ENCODE peak calls at places on chromosomes 16 and 17, in seven cellular contexts. T is GM23338, K is HCT116, A is neural progenitor cell, U is PC-3, E is SK-N-SH, R is hepatocyte. X is an unnamed sample.

GRCh38 chr16:12833939-12834338 is 30.3 kb upstream of the CPPED1 start:
- DNase-seq in U (peak; percentile 71), E (peak; percentile 11), T (peak; percentile 46), R (peak; percentile 28), A (peak; percentile 16), K (peak; percentile 31), X (peak; percentile 45)

GRCh38 chr16:74275031-74275636 is 21.5 kb upstream of the PSMD7 start:
- DNase-seq in A (no peak), U (peak; percentile 45), R (peak; percentile 17), T (peak; percentile 19), E (peak; percentile 46), K (peak; percentile 13), X (peak; percentile 43)

GRCh38 chr17:82095777-82096708 is 2.0 kb downstream of the FASN start:
- DNase-seq in A (no peak), T (no peak), E (no peak), R (no peak), U (peak; percentile 51), K (no peak), X (no peak)

GRCh38 chr16:89401641-89402445 is 88.5 kb downstream of the ANKRD11 start:
- DNase-seq in E (peak; percentile 82), K (no peak), U (no peak), T (no peak), R (no peak), A (no peak), X (peak; percentile 87)

GRCh38 chr17:40541060-40541872 is 24.0 kb downstream of the CCR7 start:
- DNase-seq in E (no peak), R (peak; percentile 46), A (no peak), T (no peak), U (no peak), K (no peak), X (no peak)

GRCh38 chr16:22641030-22641671 is 130.5 kb downstream of the NPIPB5 start:
- DNase-seq in T (peak; percentile 82), U (peak; percentile 63), K (peak; percentile 3), E (no peak), A (peak; percentile 73), R (peak; percentile 49), X (peak; percentile 61)

GRCh38 chr17:70241071-70241470 is 71.7 kb downstream of the KCNJ2 start:
- DNase-seq in T (no peak), U (no peak), R (no peak), K (no peak), A (no peak), E (no peak), X (no peak)

GRCh38 chr16:83833921-83834320 is 26.1 kb downstream of the HSBP1 start:
- DNase-seq in U (no peak), T (no peak), A (no peak), K (no peak), R (no peak), E (no peak), X (no peak)

GRCh38 chr17:38584350-38584925 is 21.3 kb downstream of the SRCIN1 start:
- DNase-seq in K (no peak), R (peak; percentile 79), E (peak; percentile 86), U (peak; percentile 59), T (peak; percentile 75), A (peak; percentile 75), X (peak; percentile 73)

GRCh38 chr17:5364156-5364555 is 55.3 kb downstream of the NUP88 start:
- DNase-seq in A (no peak), U (no peak), T (no peak), K (no peak), R (no peak), E (no peak), X (peak; percentile 67)

GRCh38 chr16:86471896-86472295 is 38.4 kb upstream of the FOXF1 start:
- DNase-seq in U (no peak), K (no peak), T (no peak), A (no peak), R (no peak), E (no peak), X (no peak)

GRCh38 chr17:4663711-4664110 is 22.2 kb upstream of the ALOX15 start:
- DNase-seq in A (no peak), T (no peak), E (no peak), K (no peak), U (no peak), R (no peak), X (no peak)

GRCh38 chr17:67434061-67434525 is 57.0 kb downstream of the PITPNC1 start:
- DNase-seq in E (no peak), A (no peak), T (no peak), K (no peak), R (no peak), U (no peak), X (peak; percentile 23)

GRCh38 chr16:23071202-23072083 is 77.8 kb downstream of the USP31 start:
- DNase-seq in K (no peak), U (no peak), R (no peak), A (no peak), E (no peak), T (no peak), X (peak; percentile 85)

GRCh38 chr17:18985475-18985874 is 19.1 kb downstream of the FAM83G start:
- DNase-seq in A (no peak), E (no peak), U (no peak), T (no peak), R (no peak), K (no peak), X (no peak)

GRCh38 chr17:66302761-66303626 is 581 bp downstream of the PRKCA start:
- DNase-seq in E (peak; percentile 80), K (no peak), T (peak; percentile 76), R (peak; percentile 67), U (peak; percentile 71), A (peak; percentile 72), X (peak; percentile 74)

GRCh38 chr17:4764612-4765011 is 7.1 kb upstream of the TM4SF5 start:
- DNase-seq in A (no peak), R (no peak), U (no peak), K (no peak), T (no peak), E (no peak), X (no peak)

GRCh38 chr17:37176683-37177082 is 199.1 kb upstream of the C17orf78 start:
- DNase-seq in T (no peak), R (no peak), E (no peak), A (no peak), K (no peak), U (peak; percentile 16), X (peak; percentile 61)

GRCh38 chr16:3089717-3090592 is 9.1 kb downstream of the ZSCAN10 start:
- DNase-seq in R (no peak), A (no peak), E (peak; percentile 72), T (no peak), U (no peak), K (no peak), X (no peak)

GRCh38 chr16:56673916-56674315 is 4.3 kb downstream of the MT1H start:
- DNase-seq in R (no peak), U (no peak), E (no peak), T (peak; percentile 66), A (peak; percentile 52), K (no peak), X (peak; percentile 57)

GRCh38 chr17:81909966-81910839 is 996 bp downstream of the PCYT2 start:
- DNase-seq in E (peak; percentile 66), R (peak; percentile 74), T (peak; percentile 40), K (no peak), A (peak; percentile 48), U (no peak), X (peak; percentile 40)

GRCh38 chr17:32126746-32127145 is 15.6 kb upstream of the RHOT1 start:
- DNase-seq in K (no peak), E (no peak), U (no peak), R (no peak), T (no peak), A (no peak), X (no peak)
- H3K4me3 ChIP-seq in K (no peak overlapping the region), E (peak overlapping the region; percentile 78), U (peak overlapping the region; percentile 88), R (no peak overlapping the region), T (peak overlapping the region; percentile 81), A (peak overlapping the region; percentile 53), X (peak overlapping the region; percentile 87)

GRCh38 chr17:752002-752619 is at the start of gene GEMIN4:
- DNase-seq in E (peak; percentile 99), U (peak; percentile 85), T (peak; percentile 95), K (peak; percentile 69), R (peak; percentile 95), A (peak; percentile 97), X (peak; percentile 93)

GRCh38 chr17:752620-753219 is 656 bp upstream of the GEMIN4 start:
- DNase-seq in R (peak; percentile 68), T (peak; percentile 69), U (no peak), K (no peak), A (peak; percentile 36), E (peak; percentile 68), X (peak; percentile 76)

GRCh38 chr17:753407-753806 is 1.3 kb upstream of the GEMIN4 start:
- DNase-seq in U (no peak), R (no peak), K (no peak), T (no peak), A (no peak), E (no peak), X (no peak)

GRCh38 chr17:751269-752001 is 629 bp downstream of the GEMIN4 start:
- DNase-seq in R (peak; percentile 41), E (peak; percentile 51), U (peak; percentile 14), T (peak; percentile 33), K (no peak), A (peak; percentile 57), X (peak; percentile 75)

DNA sequence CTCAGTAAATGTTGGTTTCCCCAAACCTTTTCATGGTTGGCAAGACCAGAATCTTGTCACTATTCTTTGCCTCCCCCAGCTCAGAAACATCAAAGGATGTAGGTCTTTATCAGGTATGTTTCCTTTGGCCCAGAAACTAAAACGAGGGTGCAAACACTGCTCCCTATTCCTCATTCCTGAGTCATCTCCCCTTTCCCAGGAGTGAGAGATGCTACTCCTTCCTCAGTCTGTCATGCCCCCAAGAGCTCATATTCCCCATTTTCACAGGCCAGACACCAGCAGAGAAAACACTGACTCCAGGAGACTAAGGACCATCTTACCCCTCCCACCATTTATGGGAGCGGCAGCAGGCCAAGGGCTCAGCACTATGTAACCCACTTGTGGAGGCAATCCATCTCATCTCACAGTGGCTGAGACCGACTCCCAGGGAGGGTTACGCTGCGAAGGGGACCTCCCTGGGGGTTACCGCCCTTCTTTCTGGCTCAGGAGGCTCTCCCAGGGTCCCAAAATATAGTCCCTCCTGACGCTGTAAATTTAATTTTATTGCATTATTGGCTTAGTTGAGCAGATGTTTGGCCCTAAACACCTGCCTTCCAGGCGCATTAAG is 1.5 kb downstream of the GEMIN4 start:
- DNase-seq in R (no peak), K (no peak), E (no peak), A (no peak), U (peak; percentile 44), T (no peak), X (peak; percentile 22)
- TF ChIP-seq EZH2phosphoT487 in R (no peak), K (no peak), E (no peak), A (no peak), U (no peak), T (no peak), X (no peak)

GRCh38 chr17:41631890-41632269 is 7.5 kb upstream of the KRT17 start:
- DNase-seq in U (no peak), A (no peak), T (no peak), R (no peak), K (no peak), E (no peak), X (no peak)
- H3K27me3 ChIP-seq in U (no peaks in the 10 kb centered on the region), A (no peaks in the 10 kb centered on the region), T (no peaks in the 10 kb centered on the region), R (no peaks in the 10 kb centered on the region), K (no peaks in the 10 kb centered on the region), E (no peaks in the 10 kb centered on the region), X (no peaks in the 10 kb centered on the region)

GRCh38 chr16:67654069-67654911 is 5.8 kb downstream of the ACD start:
- DNase-seq in K (no peak), R (no peak), T (peak; percentile 38), U (no peak), E (no peak), A (no peak), X (no peak)
- H3K4me3 ChIP-seq in K (peak overlapping the region; percentile 79), R (no peak overlapping the region), T (no peak overlapping the region), U (no peak overlapping the region), E (peak overlapping the region; percentile 82), A (no peak overlapping the region), X (no peak overlapping the region)

GRCh38 chr16:47204736-47205499 is 61.2 kb upstream of the NETO2 start:
- DNase-seq in R (no peak), U (peak; percentile 7), E (no peak), A (peak; percentile 3), K (no peak), T (peak; percentile 2), X (no peak)
- TF ChIP-seq EZH2phosphoT487 in R (no peak), U (no peak), E (no peak), A (no peak), K (no peak), T (no peak), X (no peak)